ENCODE peak calls at places on chromosomes 6 and 20, in four cellular contexts. E is endothelial cell; Q is HCEC 1CT; C is activated CD8-positive, alpha-beta memory T cell treated with anti-CD3 and anti-CD28 coated beads for 1 hour. Z is an unnamed sample.

GRCh38 chr20:44029848-44030230 is 115.2 kb downstream of the TOX2 start:
- DNase-seq in E (no peak), Q (no peak), C (no peak), Z (no peak)

GRCh38 chr6:157198425-157199279 is 124.7 kb downstream of the TMEM242 start:
- DNase-seq in E (no peak), Q (no peak), C (no peak), Z (no peak)

GRCh38 chr20:40757087-40757486 is 68.1 kb upstream of the MAFB start:
- DNase-seq in E (no peak), Q (no peak), C (no peak), Z (no peak)

GRCh38 chr6:126176266-126176665 is 163.6 kb upstream of the CENPW start:
- DNase-seq in E (no peak), Q (peak), C (no peak), Z (no peak)

GRCh38 chr6:98944598-98945011 is 3.1 kb downstream of the FBXL4 start:
- DNase-seq in E (no peak), Q (peak), C (no peak), Z (no peak)

GRCh38 chr20:22312744-22313346 is 271.5 kb downstream of the FOXA2 start:
- DNase-seq in E (peak), Q (no peak), C (no peak), Z (no peak)

GRCh38 chr20:62120990-62121775 is 1.1 kb upstream of the LSM14B start:
- DNase-seq in E (no peak), Q (peak), C (no peak), Z (no peak)

GRCh38 chr6:108630050-108630714 is 69.5 kb downstream of the FOXO3 start:
- DNase-seq in E (no peak), Q (no peak), C (no peak), Z (no peak)

GRCh38 chr20:49706548-49707517 is 6.8 kb downstream of the B4GALT5 start:
- DNase-seq in E (no peak), Q (no peak), C (no peak), Z (no peak)

GRCh38 chr6:147853574-147853973 is 345.1 kb downstream of the SAMD5 start:
- DNase-seq in E (no peak), Q (no peak), C (no peak), Z (no peak)

GRCh38 chr6:32933661-32934085 is 7.2 kb downstream of the HLA-DMB start:
- DNase-seq in E (peak), Q (peak), C (peak), Z (peak)

GRCh38 chr6:23503173-23503572 is 622.8 kb upstream of the NRSN1 start:
- DNase-seq in E (no peak), Q (no peak), C (no peak), Z (no peak)

GRCh38 chr20:41733151-41733550 is 115.0 kb upstream of the CHD6 start:
- DNase-seq in E (no peak), Q (no peak), C (no peak), Z (no peak)